ENCODE peak calls at places on chromosomes 2 and 18, in nine cellular contexts. One of them, this sample, is unnamed.

GRCh38 chr18:75422341-75422910 is 5.1 kb downstream of the SMIM21 start:
- DNase-seq in heart left ventricle: no peak
- DNase-seq in uterus: no peak
- DNase-seq in body of pancreas: no peak
- DNase-seq in prostate gland: no peak
- DNase-seq in GM06990: no peak
- DNase-seq in Peyer's patch: no peak
- DNase-seq in K562: no peak
- DNase-seq in psoas muscle: no peak
- DNase-seq in this sample: no peak

GRCh38 chr18:22639626-22640025 is 221.9 kb upstream of the CTAGE1 start:
- DNase-seq in heart left ventricle: no peak
- DNase-seq in uterus: no peak
- DNase-seq in body of pancreas: no peak
- DNase-seq in prostate gland: no peak
- DNase-seq in GM06990: no peak
- DNase-seq in Peyer's patch: no peak
- DNase-seq in K562: no peak
- DNase-seq in psoas muscle: no peak
- DNase-seq in this sample: no peak

GRCh38 chr18:58109251-58109650 is 65.2 kb downstream of the NEDD4L start:
- DNase-seq in heart left ventricle: no peak
- DNase-seq in uterus: no peak
- DNase-seq in body of pancreas: no peak
- DNase-seq in prostate gland: no peak
- DNase-seq in GM06990: no peak
- DNase-seq in Peyer's patch: no peak
- DNase-seq in K562: no peak
- DNase-seq in psoas muscle: no peak
- DNase-seq in this sample: no peak

GRCh38 chr18:14781671-14782070 is 33.7 kb downstream of the ANKRD30B start:
- DNase-seq in heart left ventricle: no peak
- DNase-seq in uterus: no peak
- DNase-seq in body of pancreas: no peak
- DNase-seq in prostate gland: no peak
- DNase-seq in GM06990: no peak
- DNase-seq in Peyer's patch: no peak
- DNase-seq in K562: no peak
- DNase-seq in psoas muscle: no peak
- DNase-seq in this sample: no peak

GRCh38 chr18:37460616-37461015 is 105.0 kb downstream of the CELF4 start:
- DNase-seq in heart left ventricle: no peak
- DNase-seq in uterus: no peak
- DNase-seq in body of pancreas: no peak
- DNase-seq in prostate gland: no peak
- DNase-seq in GM06990: no peak
- DNase-seq in Peyer's patch: no peak
- DNase-seq in K562: no peak
- DNase-seq in psoas muscle: no peak
- DNase-seq in this sample: no peak

GRCh38 chr2:128797533-128797932 is 478.9 kb upstream of the HS6ST1 start:
- DNase-seq in heart left ventricle: no peak
- DNase-seq in uterus: no peak
- DNase-seq in body of pancreas: no peak
- DNase-seq in prostate gland: no peak
- DNase-seq in GM06990: no peak
- DNase-seq in Peyer's patch: no peak
- DNase-seq in K562: no peak
- DNase-seq in psoas muscle: no peak
- DNase-seq in this sample: no peak

GRCh38 chr2:168169097-168169745 is 78.2 kb downstream of the STK39 start:
- DNase-seq in heart left ventricle: no peak
- DNase-seq in uterus: no peak
- DNase-seq in body of pancreas: no peak
- DNase-seq in prostate gland: no peak
- DNase-seq in GM06990: no peak
- DNase-seq in Peyer's patch: no peak
- DNase-seq in K562: no peak
- DNase-seq in psoas muscle: no peak
- DNase-seq in this sample: no peak

GRCh38 chr2:6946722-6947121 is 29.5 kb downstream of the RNF144A start:
- DNase-seq in heart left ventricle: no peak
- DNase-seq in uterus: no peak
- DNase-seq in body of pancreas: no peak
- DNase-seq in prostate gland: peak; percentile 3
- DNase-seq in GM06990: no peak
- DNase-seq in Peyer's patch: no peak
- DNase-seq in K562: no peak
- DNase-seq in psoas muscle: no peak
- DNase-seq in this sample: no peak

GRCh38 chr2:182038579-182038978 is 52.9 kb downstream of the PPP1R1C start:
- DNase-seq in heart left ventricle: no peak
- DNase-seq in uterus: no peak
- DNase-seq in body of pancreas: no peak
- DNase-seq in prostate gland: no peak
- DNase-seq in GM06990: no peak
- DNase-seq in Peyer's patch: no peak
- DNase-seq in K562: no peak
- DNase-seq in psoas muscle: no peak
- DNase-seq in this sample: no peak

GRCh38 chr18:41993151-41993550 is 38.1 kb downstream of the PIK3C3 start:
- DNase-seq in heart left ventricle: no peak
- DNase-seq in uterus: no peak
- DNase-seq in body of pancreas: no peak
- DNase-seq in prostate gland: no peak
- DNase-seq in GM06990: no peak
- DNase-seq in Peyer's patch: no peak
- DNase-seq in K562: no peak
- DNase-seq in psoas muscle: no peak
- DNase-seq in this sample: no peak

GRCh38 chr2:192087398-192087958 is 107.3 kb downstream of the TMEFF2 start:
- DNase-seq in heart left ventricle: no peak
- DNase-seq in uterus: no peak
- DNase-seq in body of pancreas: no peak
- DNase-seq in prostate gland: no peak
- DNase-seq in GM06990: no peak
- DNase-seq in Peyer's patch: no peak
- DNase-seq in K562: no peak
- DNase-seq in psoas muscle: no peak
- DNase-seq in this sample: no peak

GRCh38 chr2:8798393-8798792 is 39.0 kb downstream of the KIDINS220 start:
- DNase-seq in heart left ventricle: no peak
- DNase-seq in uterus: no peak
- DNase-seq in body of pancreas: no peak
- DNase-seq in prostate gland: no peak
- DNase-seq in GM06990: no peak
- DNase-seq in Peyer's patch: no peak
- DNase-seq in K562: no peak
- DNase-seq in psoas muscle: no peak
- DNase-seq in this sample: no peak

GRCh38 chr2:8799004-8799403 is 38.4 kb downstream of the KIDINS220 start:
- DNase-seq in heart left ventricle: no peak
- DNase-seq in uterus: no peak
- DNase-seq in body of pancreas: no peak
- DNase-seq in prostate gland: no peak
- DNase-seq in GM06990: no peak
- DNase-seq in Peyer's patch: no peak
- DNase-seq in K562: no peak
- DNase-seq in psoas muscle: no peak
- DNase-seq in this sample: no peak

GRCh38 chr2:8800218-8800617 is 37.2 kb downstream of the KIDINS220 start:
- DNase-seq in heart left ventricle: no peak
- DNase-seq in uterus: no peak
- DNase-seq in body of pancreas: no peak
- DNase-seq in prostate gland: no peak
- DNase-seq in GM06990: no peak
- DNase-seq in Peyer's patch: no peak
- DNase-seq in K562: no peak
- DNase-seq in psoas muscle: no peak
- DNase-seq in this sample: no peak

GRCh38 chr2:8802741-8803140 is 34.7 kb downstream of the KIDINS220 start:
- DNase-seq in heart left ventricle: no peak
- DNase-seq in uterus: no peak
- DNase-seq in body of pancreas: no peak
- DNase-seq in prostate gland: no peak
- DNase-seq in GM06990: no peak
- DNase-seq in Peyer's patch: no peak
- DNase-seq in K562: no peak
- DNase-seq in psoas muscle: no peak
- DNase-seq in this sample: no peak

GRCh38 chr2:8800821-8801220 is 36.6 kb downstream of the KIDINS220 start:
- DNase-seq in heart left ventricle: no peak
- DNase-seq in uterus: no peak
- DNase-seq in body of pancreas: no peak
- DNase-seq in prostate gland: no peak
- DNase-seq in GM06990: no peak
- DNase-seq in Peyer's patch: no peak
- DNase-seq in K562: no peak
- DNase-seq in psoas muscle: no peak
- DNase-seq in this sample: no peak
- H3K36me3 ChIP-seq in heart left ventricle: peaks cover 94% of the 10 kb centered on the region
- H3K36me3 ChIP-seq in uterus: no peaks in the 10 kb centered on the region
- H3K36me3 ChIP-seq in body of pancreas: peaks cover 17% of the 10 kb centered on the region
- H3K36me3 ChIP-seq in prostate gland: no peaks in the 10 kb centered on the region
- H3K36me3 ChIP-seq in GM06990: peaks cover 4% of the 10 kb centered on the region
- H3K36me3 ChIP-seq in Peyer's patch: no peaks in the 10 kb centered on the region
- H3K36me3 ChIP-seq in K562: peaks cover 78% of the 10 kb centered on the region
- H3K36me3 ChIP-seq in psoas muscle: no peaks in the 10 kb centered on the region
- H3K36me3 ChIP-seq in this sample: peaks cover 50% of the 10 kb centered on the region

DNA sequence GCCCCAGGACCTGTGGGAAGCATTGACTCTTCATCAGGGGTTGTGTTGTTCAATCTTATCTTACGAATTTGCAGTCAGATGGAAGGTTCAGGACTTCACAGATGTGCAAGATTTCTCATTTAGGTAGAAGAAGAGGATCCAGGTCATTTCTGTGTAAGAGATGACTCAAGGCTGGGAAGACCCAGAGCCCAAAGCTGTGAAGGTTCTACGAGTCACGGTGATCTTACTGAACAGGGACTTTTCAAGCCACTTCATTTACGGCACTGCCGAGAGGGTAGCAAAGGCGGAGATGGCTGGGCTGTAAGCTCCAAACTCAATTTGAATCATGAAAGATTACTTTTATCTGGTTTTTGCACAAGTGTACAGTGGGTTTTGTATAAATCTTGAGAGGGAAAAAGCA is 228.0 kb upstream of the MEX3C start:
- DNase-seq in heart left ventricle: no peak
- DNase-seq in uterus: no peak
- DNase-seq in body of pancreas: no peak
- DNase-seq in prostate gland: no peak
- DNase-seq in GM06990: peak; percentile 42
- DNase-seq in Peyer's patch: no peak
- DNase-seq in K562: no peak
- DNase-seq in psoas muscle: no peak
- DNase-seq in this sample: no peak
- H3K4me3 ChIP-seq in heart left ventricle: no peak overlapping the region
- H3K4me3 ChIP-seq in uterus: no peak overlapping the region
- H3K4me3 ChIP-seq in body of pancreas: no peak overlapping the region
- H3K4me3 ChIP-seq in prostate gland: no peak overlapping the region
- H3K4me3 ChIP-seq in GM06990: no peak overlapping the region
- H3K4me3 ChIP-seq in Peyer's patch: no peak overlapping the region
- H3K4me3 ChIP-seq in K562: no peak overlapping the region
- H3K4me3 ChIP-seq in psoas muscle: no peak overlapping the region
- H3K4me3 ChIP-seq in this sample: no peak overlapping the region

DNA sequence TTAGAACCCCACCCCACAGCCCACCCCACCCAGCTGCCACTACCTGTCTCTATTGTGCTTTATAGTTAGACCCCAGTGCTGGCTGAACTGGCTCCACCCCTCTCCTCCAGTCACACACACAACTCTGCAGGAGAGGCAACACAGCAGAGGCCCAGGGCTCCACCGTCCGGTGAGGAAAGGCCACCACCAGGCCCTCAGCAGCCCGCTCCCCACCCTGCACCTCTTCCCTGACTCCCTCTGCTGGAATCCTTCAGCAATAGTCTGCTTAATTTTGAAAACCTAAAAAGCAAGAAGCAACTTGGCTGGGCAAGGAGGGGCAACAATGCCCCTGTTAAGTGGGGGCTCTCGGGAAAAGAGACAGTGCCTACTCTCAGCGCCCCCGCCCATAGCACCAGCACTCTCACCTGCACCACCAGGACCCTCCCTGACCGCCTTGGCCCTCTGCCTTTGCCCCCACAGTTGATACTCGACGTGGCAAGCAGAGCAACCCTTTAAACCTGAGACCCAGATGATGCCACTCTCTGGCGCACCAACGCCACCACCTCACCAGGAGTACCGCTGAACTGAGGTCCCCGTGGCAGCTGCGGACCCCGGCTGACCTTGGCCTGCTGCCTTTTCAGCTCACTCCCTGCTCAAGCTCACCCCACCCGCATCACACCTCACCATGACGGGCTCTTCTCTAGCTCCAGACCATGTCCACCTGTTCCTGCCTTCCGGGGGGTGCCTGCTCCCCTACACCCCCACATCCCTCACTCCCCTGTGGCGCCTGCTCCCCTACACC is 45.7 kb downstream of the NDUFA10 start:
- DNase-seq in heart left ventricle: no peak
- DNase-seq in uterus: no peak
- DNase-seq in body of pancreas: no peak
- DNase-seq in prostate gland: no peak
- DNase-seq in GM06990: no peak
- DNase-seq in Peyer's patch: no peak
- DNase-seq in K562: no peak
- DNase-seq in psoas muscle: no peak
- DNase-seq in this sample: no peak
- TF ChIP-seq CTCF in heart left ventricle: no peak
- TF ChIP-seq CTCF in uterus: peak; percentile 49
- TF ChIP-seq CTCF in body of pancreas: no peak
- TF ChIP-seq CTCF in prostate gland: no peak
- TF ChIP-seq CTCF in GM06990: no peak
- TF ChIP-seq CTCF in Peyer's patch: no peak
- TF ChIP-seq CTCF in K562: no peak
- TF ChIP-seq CTCF in psoas muscle: no peak
- TF ChIP-seq CTCF in this sample: no peak

GRCh38 chr2:23694058-23695045 is 232.6 kb downstream of the ATAD2B start:
- DNase-seq in heart left ventricle: no peak
- DNase-seq in uterus: no peak
- DNase-seq in body of pancreas: no peak
- DNase-seq in prostate gland: no peak
- DNase-seq in GM06990: no peak
- DNase-seq in Peyer's patch: no peak
- DNase-seq in K562: no peak
- DNase-seq in psoas muscle: no peak
- DNase-seq in this sample: no peak

GRCh38 chr2:23693606-23693951 is 233.3 kb downstream of the ATAD2B start:
- DNase-seq in heart left ventricle: no peak
- DNase-seq in uterus: no peak
- DNase-seq in body of pancreas: no peak
- DNase-seq in prostate gland: no peak
- DNase-seq in GM06990: no peak
- DNase-seq in Peyer's patch: no peak
- DNase-seq in K562: no peak
- DNase-seq in psoas muscle: peak; percentile 34
- DNase-seq in this sample: no peak

GRCh38 chr2:23696163-23697045 is 230.5 kb downstream of the ATAD2B start:
- DNase-seq in heart left ventricle: no peak
- DNase-seq in uterus: no peak
- DNase-seq in body of pancreas: no peak
- DNase-seq in prostate gland: no peak
- DNase-seq in GM06990: no peak
- DNase-seq in Peyer's patch: no peak
- DNase-seq in K562: no peak
- DNase-seq in psoas muscle: no peak
- DNase-seq in this sample: no peak

GRCh38 chr2:23697256-23697655 is 229.7 kb downstream of the ATAD2B start:
- DNase-seq in heart left ventricle: no peak
- DNase-seq in uterus: no peak
- DNase-seq in body of pancreas: no peak
- DNase-seq in prostate gland: no peak
- DNase-seq in GM06990: no peak
- DNase-seq in Peyer's patch: no peak
- DNase-seq in K562: no peak
- DNase-seq in psoas muscle: no peak
- DNase-seq in this sample: no peak

GRCh38 chr2:23695214-23696162 is 231.4 kb downstream of the ATAD2B start:
- DNase-seq in heart left ventricle: no peak
- DNase-seq in uterus: no peak
- DNase-seq in body of pancreas: no peak
- DNase-seq in prostate gland: no peak
- DNase-seq in GM06990: no peak
- DNase-seq in Peyer's patch: no peak
- DNase-seq in K562: no peak
- DNase-seq in psoas muscle: peak; percentile 44
- DNase-seq in this sample: no peak
- H3K36me3 ChIP-seq in heart left ventricle: peaks cover 10% of the 10 kb centered on the region
- H3K36me3 ChIP-seq in uterus: no peaks in the 10 kb centered on the region
- H3K36me3 ChIP-seq in body of pancreas: no peaks in the 10 kb centered on the region
- H3K36me3 ChIP-seq in prostate gland: no peaks in the 10 kb centered on the region
- H3K36me3 ChIP-seq in GM06990: peaks cover 13% of the 10 kb centered on the region
- H3K36me3 ChIP-seq in Peyer's patch: no peaks in the 10 kb centered on the region
- H3K36me3 ChIP-seq in K562: no peaks in the 10 kb centered on the region
- H3K36me3 ChIP-seq in psoas muscle: no peaks in the 10 kb centered on the region
- H3K36me3 ChIP-seq in this sample: peaks cover 4% of the 10 kb centered on the region

This sample was measured in kidney.